ENCODE peak calls at places on chromosome 12, in eight cellular contexts. One of them, this sample, is unnamed.

GRCh38 chr12:125983094-125983783 is 918.0 kb downstream of the AACS start:
- DNase-seq in coronary artery: no peak
- DNase-seq in AG04450: no peak
- DNase-seq in neuronal stem cell: peak
- DNase-seq in upper lobe of right lung: peak
- DNase-seq in foreskin keratinocyte: peak
- DNase-seq in prostate gland: peak
- DNase-seq in dorsolateral prefrontal cortex: peak
- DNase-seq in this sample: no peak

GRCh38 chr12:57146925-57147640 is at the start of gene LRP1-AS:
- DNase-seq in coronary artery: no peak
- DNase-seq in AG04450: no peak
- DNase-seq in neuronal stem cell: no peak
- DNase-seq in upper lobe of right lung: no peak
- DNase-seq in foreskin keratinocyte: no peak
- DNase-seq in prostate gland: no peak
- DNase-seq in dorsolateral prefrontal cortex: no peak
- DNase-seq in this sample: no peak

GRCh38 chr12:61538951-61539350 is 721.3 kb upstream of the USP15 start:
- DNase-seq in coronary artery: no peak
- DNase-seq in AG04450: no peak
- DNase-seq in neuronal stem cell: no peak
- DNase-seq in upper lobe of right lung: no peak
- DNase-seq in foreskin keratinocyte: no peak
- DNase-seq in prostate gland: no peak
- DNase-seq in dorsolateral prefrontal cortex: no peak
- DNase-seq in this sample: no peak

GRCh38 chr12:86727151-86727550 is 471.0 kb upstream of the MGAT4C start:
- DNase-seq in coronary artery: no peak
- DNase-seq in AG04450: peak
- DNase-seq in neuronal stem cell: no peak
- DNase-seq in upper lobe of right lung: no peak
- DNase-seq in foreskin keratinocyte: no peak
- DNase-seq in prostate gland: no peak
- DNase-seq in dorsolateral prefrontal cortex: no peak
- DNase-seq in this sample: no peak

GRCh38 chr12:96906498-96906848 is 584 bp upstream of the NEDD1 start:
- DNase-seq in coronary artery: no peak
- DNase-seq in AG04450: no peak
- DNase-seq in neuronal stem cell: no peak
- DNase-seq in upper lobe of right lung: no peak
- DNase-seq in foreskin keratinocyte: no peak
- DNase-seq in prostate gland: no peak
- DNase-seq in dorsolateral prefrontal cortex: no peak
- DNase-seq in this sample: no peak

GRCh38 chr12:58833844-58834243 is 86.5 kb downstream of the LRIG3 start:
- DNase-seq in coronary artery: no peak
- DNase-seq in AG04450: no peak
- DNase-seq in neuronal stem cell: no peak
- DNase-seq in upper lobe of right lung: no peak
- DNase-seq in foreskin keratinocyte: no peak
- DNase-seq in prostate gland: no peak
- DNase-seq in dorsolateral prefrontal cortex: no peak
- DNase-seq in this sample: no peak

GRCh38 chr12:78419513-78419912 is 445.1 kb upstream of the SYT1 start:
- DNase-seq in coronary artery: no peak
- DNase-seq in AG04450: no peak
- DNase-seq in neuronal stem cell: no peak
- DNase-seq in upper lobe of right lung: no peak
- DNase-seq in foreskin keratinocyte: no peak
- DNase-seq in prostate gland: no peak
- DNase-seq in dorsolateral prefrontal cortex: no peak
- DNase-seq in this sample: no peak

GRCh38 chr12:3725267-3726115 is 27.4 kb downstream of the CRACR2A start:
- DNase-seq in coronary artery: no peak
- DNase-seq in AG04450: no peak
- DNase-seq in neuronal stem cell: no peak
- DNase-seq in upper lobe of right lung: no peak
- DNase-seq in foreskin keratinocyte: peak
- DNase-seq in prostate gland: no peak
- DNase-seq in dorsolateral prefrontal cortex: no peak
- DNase-seq in this sample: no peak

GRCh38 chr12:55929306-55929791 is 1.6 kb upstream of the DGKA start:
- DNase-seq in coronary artery: no peak
- DNase-seq in AG04450: no peak
- DNase-seq in neuronal stem cell: no peak
- DNase-seq in upper lobe of right lung: no peak
- DNase-seq in foreskin keratinocyte: no peak
- DNase-seq in prostate gland: no peak
- DNase-seq in dorsolateral prefrontal cortex: no peak
- DNase-seq in this sample: no peak

GRCh38 chr12:66297923-66298322 is 4.4 kb upstream of the HELB start:
- DNase-seq in coronary artery: no peak
- DNase-seq in AG04450: no peak
- DNase-seq in neuronal stem cell: no peak
- DNase-seq in upper lobe of right lung: no peak
- DNase-seq in foreskin keratinocyte: no peak
- DNase-seq in prostate gland: no peak
- DNase-seq in dorsolateral prefrontal cortex: no peak
- DNase-seq in this sample: no peak

GRCh38 chr12:127619869-127620769 is 646.9 kb upstream of the TMEM132C start:
- DNase-seq in coronary artery: no peak
- DNase-seq in AG04450: no peak
- DNase-seq in neuronal stem cell: no peak
- DNase-seq in upper lobe of right lung: no peak
- DNase-seq in foreskin keratinocyte: no peak
- DNase-seq in prostate gland: no peak
- DNase-seq in dorsolateral prefrontal cortex: no peak
- DNase-seq in this sample: no peak

GRCh38 chr12:124321556-124322270 is 26.8 kb downstream of the RFLNA start:
- DNase-seq in coronary artery: no peak
- DNase-seq in AG04450: no peak
- DNase-seq in neuronal stem cell: no peak
- DNase-seq in upper lobe of right lung: no peak
- DNase-seq in foreskin keratinocyte: no peak
- DNase-seq in prostate gland: no peak
- DNase-seq in dorsolateral prefrontal cortex: no peak
- DNase-seq in this sample: no peak

GRCh38 chr12:124779161-124780141 is 84.2 kb downstream of the SCARB1 start:
- DNase-seq in coronary artery: no peak
- DNase-seq in AG04450: no peak
- DNase-seq in neuronal stem cell: no peak
- DNase-seq in upper lobe of right lung: no peak
- DNase-seq in foreskin keratinocyte: no peak
- DNase-seq in prostate gland: no peak
- DNase-seq in dorsolateral prefrontal cortex: no peak
- DNase-seq in this sample: no peak

GRCh38 chr12:105321125-105321524 is 9.4 kb upstream of the C12orf75 start:
- DNase-seq in coronary artery: no peak
- DNase-seq in AG04450: no peak
- DNase-seq in neuronal stem cell: no peak
- DNase-seq in upper lobe of right lung: no peak
- DNase-seq in foreskin keratinocyte: no peak
- DNase-seq in prostate gland: no peak
- DNase-seq in dorsolateral prefrontal cortex: no peak
- DNase-seq in this sample: no peak

GRCh38 chr12:132439333-132439904 is 50.5 kb upstream of the FBRSL1 start:
- DNase-seq in coronary artery: no peak
- DNase-seq in AG04450: no peak
- DNase-seq in neuronal stem cell: no peak
- DNase-seq in upper lobe of right lung: no peak
- DNase-seq in foreskin keratinocyte: no peak
- DNase-seq in prostate gland: no peak
- DNase-seq in dorsolateral prefrontal cortex: no peak
- DNase-seq in this sample: no peak

GRCh38 chr12:40770781-40771180 is 78.5 kb downstream of the CNTN1 start:
- DNase-seq in coronary artery: no peak
- DNase-seq in AG04450: no peak
- DNase-seq in neuronal stem cell: no peak
- DNase-seq in upper lobe of right lung: no peak
- DNase-seq in foreskin keratinocyte: no peak
- DNase-seq in prostate gland: no peak
- DNase-seq in dorsolateral prefrontal cortex: no peak
- DNase-seq in this sample: no peak

DNA sequence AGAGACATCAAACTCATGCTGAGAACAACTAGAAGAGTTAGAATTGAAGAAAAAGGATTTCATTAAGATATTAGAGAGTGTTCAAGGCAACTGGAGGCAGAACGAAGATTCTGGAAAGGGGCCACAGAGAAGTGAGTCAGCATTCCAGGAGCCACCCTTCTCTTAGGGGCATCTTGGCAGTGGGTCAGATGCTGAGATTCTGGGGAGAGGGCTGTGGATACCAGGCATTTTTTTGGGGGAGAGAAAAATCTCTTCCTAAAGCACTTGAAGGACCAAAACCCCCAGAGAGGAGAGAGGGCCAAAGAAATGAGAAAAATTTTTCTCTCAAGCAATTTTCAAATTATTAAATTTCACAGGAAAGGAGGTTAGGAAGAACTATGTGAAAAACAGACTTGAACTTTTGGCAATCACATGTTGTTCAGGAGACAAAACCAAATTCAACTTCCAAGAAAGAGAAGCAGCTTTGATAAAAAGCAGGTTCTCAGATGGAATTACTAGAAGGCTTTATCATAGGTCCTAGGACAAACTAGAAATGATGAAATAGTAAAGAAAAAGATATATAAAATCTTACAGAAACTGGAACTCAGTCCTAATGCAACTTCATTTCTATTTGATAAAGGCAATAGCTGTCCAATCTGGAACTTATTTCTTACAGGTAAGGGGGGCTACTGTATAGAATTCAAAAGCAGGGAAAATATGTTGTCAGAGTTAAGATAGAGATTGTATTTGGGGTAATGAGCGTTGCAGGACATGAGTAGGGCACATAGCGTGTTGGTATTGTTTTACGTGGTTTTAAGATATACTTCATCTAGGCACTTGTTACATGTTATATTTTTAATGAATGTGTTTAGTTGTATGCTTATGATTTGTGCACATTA is 1.1 kb upstream of the CLEC2D start:
- DNase-seq in coronary artery: no peak
- DNase-seq in AG04450: no peak
- DNase-seq in neuronal stem cell: no peak
- DNase-seq in upper lobe of right lung: no peak
- DNase-seq in foreskin keratinocyte: no peak
- DNase-seq in prostate gland: no peak
- DNase-seq in dorsolateral prefrontal cortex: no peak
- DNase-seq in this sample: no peak
- H3K27ac ChIP-seq in coronary artery: no peak
- H3K27ac ChIP-seq in AG04450: no peak
- H3K27ac ChIP-seq in neuronal stem cell: no peak
- H3K27ac ChIP-seq in upper lobe of right lung: no peak
- H3K27ac ChIP-seq in foreskin keratinocyte: no peak
- H3K27ac ChIP-seq in prostate gland: no peak
- H3K27ac ChIP-seq in dorsolateral prefrontal cortex: no peak
- H3K27ac ChIP-seq in this sample: no peak

GRCh38 chr12:51910691-51911090 is 3.4 kb downstream of the ACVRL1 start:
- DNase-seq in coronary artery: no peak
- DNase-seq in AG04450: no peak
- DNase-seq in neuronal stem cell: no peak
- DNase-seq in upper lobe of right lung: peak
- DNase-seq in foreskin keratinocyte: no peak
- DNase-seq in prostate gland: no peak
- DNase-seq in dorsolateral prefrontal cortex: no peak
- DNase-seq in this sample: no peak
- H3K27ac ChIP-seq in coronary artery: peak
- H3K27ac ChIP-seq in AG04450: no peak
- H3K27ac ChIP-seq in neuronal stem cell: no peak
- H3K27ac ChIP-seq in upper lobe of right lung: peak
- H3K27ac ChIP-seq in foreskin keratinocyte: no peak
- H3K27ac ChIP-seq in prostate gland: peak
- H3K27ac ChIP-seq in dorsolateral prefrontal cortex: peak
- H3K27ac ChIP-seq in this sample: peak

GRCh38 chr12:30694412-30694955 is 1.2 kb downstream of the IPO8 start:
- DNase-seq in coronary artery: no peak
- DNase-seq in AG04450: no peak
- DNase-seq in neuronal stem cell: no peak
- DNase-seq in upper lobe of right lung: no peak
- DNase-seq in foreskin keratinocyte: no peak
- DNase-seq in prostate gland: no peak
- DNase-seq in dorsolateral prefrontal cortex: no peak
- DNase-seq in this sample: no peak
- H3K27ac ChIP-seq in coronary artery: peak
- H3K27ac ChIP-seq in AG04450: no peak
- H3K27ac ChIP-seq in neuronal stem cell: no peak
- H3K27ac ChIP-seq in upper lobe of right lung: peak
- H3K27ac ChIP-seq in foreskin keratinocyte: no peak
- H3K27ac ChIP-seq in prostate gland: peak
- H3K27ac ChIP-seq in dorsolateral prefrontal cortex: no peak
- H3K27ac ChIP-seq in this sample: no peak

DNA sequence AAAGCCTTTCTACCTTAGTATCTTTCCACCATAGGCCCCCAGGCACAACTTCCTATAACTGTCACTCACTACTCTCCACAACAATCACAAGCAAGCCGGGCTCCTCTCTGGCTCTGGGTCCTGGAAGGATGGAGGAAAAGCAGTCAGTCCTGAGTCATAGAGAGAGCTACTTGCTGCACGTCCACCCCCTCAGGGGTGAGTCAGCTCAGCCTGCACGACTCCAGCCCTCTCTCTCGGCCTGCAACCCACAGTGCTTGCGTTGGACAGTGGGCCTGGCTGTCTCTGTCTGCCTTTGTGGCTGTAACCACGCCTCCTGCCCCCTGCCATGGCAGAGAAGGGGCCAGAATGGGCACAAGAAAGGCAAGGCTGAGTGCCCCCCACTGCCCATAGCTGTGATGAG is 154.1 kb upstream of the FKBP4 start:
- DNase-seq in coronary artery: peak
- DNase-seq in AG04450: peak
- DNase-seq in neuronal stem cell: no peak
- DNase-seq in upper lobe of right lung: peak
- DNase-seq in foreskin keratinocyte: peak
- DNase-seq in prostate gland: no peak
- DNase-seq in dorsolateral prefrontal cortex: peak
- DNase-seq in this sample: peak
- H3K27ac ChIP-seq in coronary artery: peak
- H3K27ac ChIP-seq in AG04450: peak
- H3K27ac ChIP-seq in neuronal stem cell: no peak
- H3K27ac ChIP-seq in upper lobe of right lung: peak
- H3K27ac ChIP-seq in foreskin keratinocyte: no peak
- H3K27ac ChIP-seq in prostate gland: no peak
- H3K27ac ChIP-seq in dorsolateral prefrontal cortex: peak
- H3K27ac ChIP-seq in this sample: peak

DNA sequence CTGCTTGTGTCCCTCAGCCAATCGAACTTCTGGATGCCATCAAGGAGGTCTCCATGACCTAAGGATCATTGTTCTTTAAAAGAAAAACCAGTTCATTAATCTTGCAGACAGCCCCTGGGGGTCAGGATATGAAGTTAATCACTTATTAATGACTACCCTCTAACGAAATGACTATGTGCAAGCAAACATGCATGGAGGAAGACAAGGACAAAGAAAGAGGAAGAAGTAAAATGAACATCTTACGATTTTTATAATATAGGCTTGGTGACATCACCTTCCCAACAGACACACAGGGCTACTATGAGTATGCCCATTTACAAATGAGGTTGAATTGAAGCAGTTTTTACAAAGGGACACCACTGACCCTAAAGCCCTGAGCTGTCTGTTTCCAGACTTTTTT is 111.1 kb upstream of the AMIGO2 start:
- DNase-seq in coronary artery: no peak
- DNase-seq in AG04450: no peak
- DNase-seq in neuronal stem cell: no peak
- DNase-seq in upper lobe of right lung: no peak
- DNase-seq in foreskin keratinocyte: no peak
- DNase-seq in prostate gland: no peak
- DNase-seq in dorsolateral prefrontal cortex: no peak
- DNase-seq in this sample: no peak
- H3K27ac ChIP-seq in coronary artery: no peak
- H3K27ac ChIP-seq in AG04450: no peak
- H3K27ac ChIP-seq in neuronal stem cell: no peak
- H3K27ac ChIP-seq in upper lobe of right lung: no peak
- H3K27ac ChIP-seq in foreskin keratinocyte: peak
- H3K27ac ChIP-seq in prostate gland: no peak
- H3K27ac ChIP-seq in dorsolateral prefrontal cortex: no peak
- H3K27ac ChIP-seq in this sample: no peak